ENCODE peak calls at places on chromosomes 11 and 22, in eight cellular contexts. V is CD4-positive, alpha-beta memory T cell; I is transverse colon; U is MM.1S; R is RWPE2; Q is GM12865; D is body of pancreas; F is lower lobe of right lung. P is an unnamed sample.

GRCh38 chr11:111459506-111460270 is 52.5 kb downstream of the BTG4 start:
- DNase-seq in R (no peak), D (no peak), V (no peak), Q (no peak), I (no peak), U (no peak), F (no peak), P (no peak)

GRCh38 chr22:29555065-29555644 is 1.6 kb upstream of the THOC5 start:
- DNase-seq in D (no peak), I (peak; percentile 11), U (no peak), F (no peak), Q (no peak), V (no peak), R (no peak), P (no peak)

GRCh38 chr11:109946322-109946846 is 146.8 kb upstream of the ZC3H12C start:
- DNase-seq in R (peak; percentile 80), I (peak; percentile 88), D (peak; percentile 90), U (peak; percentile 87), F (peak; percentile 88), V (peak; percentile 26), Q (peak; percentile 90), P (peak; percentile 88)

GRCh38 chr22:18947905-18948304 is 11.8 kb upstream of the PRODH start:
- DNase-seq in R (peak; percentile 34), I (no peak), Q (no peak), V (no peak), D (no peak), U (no peak), F (peak; percentile 43), P (no peak)

GRCh38 chr11:101508370-101508769 is 75.4 kb downstream of the TRPC6 start:
- DNase-seq in I (no peak), Q (no peak), U (no peak), F (no peak), R (no peak), D (no peak), V (no peak), P (no peak)

GRCh38 chr11:91396243-91397133 is 828.1 kb upstream of the FAT3 start:
- DNase-seq in R (no peak), F (no peak), V (no peak), D (no peak), I (no peak), Q (no peak), U (no peak), P (no peak)

GRCh38 chr11:65150513-65151271 is 16.4 kb upstream of the SYVN1 start:
- DNase-seq in U (no peak), D (peak; percentile 94), I (peak; percentile 89), R (no peak), F (peak; percentile 92), Q (peak; percentile 85), V (no peak), P (peak; percentile 81)

GRCh38 chr22:20207277-20208025 is 56.6 kb upstream of the CCDC188 start:
- DNase-seq in V (no peak), I (no peak), Q (no peak), D (no peak), U (no peak), R (no peak), F (no peak), P (no peak)

GRCh38 chr22:40200795-40201194 is 23.1 kb downstream of the TNRC6B start:
- DNase-seq in U (no peak), V (no peak), F (no peak), Q (no peak), I (no peak), D (no peak), R (no peak), P (no peak)

GRCh38 chr11:59510917-59511589 is at the start of gene OR4D9:
- DNase-seq in I (no peak), F (no peak), D (no peak), V (peak; percentile 6), Q (peak; percentile 20), R (no peak), U (no peak), P (no peak)

GRCh38 chr11:13343931-13344717 is 66.5 kb downstream of the BMAL1 start:
- DNase-seq in V (peak; percentile 67), U (peak; percentile 66), F (no peak), R (no peak), Q (peak; percentile 82), D (peak; percentile 80), I (peak; percentile 79), P (peak; percentile 81)

DNA sequence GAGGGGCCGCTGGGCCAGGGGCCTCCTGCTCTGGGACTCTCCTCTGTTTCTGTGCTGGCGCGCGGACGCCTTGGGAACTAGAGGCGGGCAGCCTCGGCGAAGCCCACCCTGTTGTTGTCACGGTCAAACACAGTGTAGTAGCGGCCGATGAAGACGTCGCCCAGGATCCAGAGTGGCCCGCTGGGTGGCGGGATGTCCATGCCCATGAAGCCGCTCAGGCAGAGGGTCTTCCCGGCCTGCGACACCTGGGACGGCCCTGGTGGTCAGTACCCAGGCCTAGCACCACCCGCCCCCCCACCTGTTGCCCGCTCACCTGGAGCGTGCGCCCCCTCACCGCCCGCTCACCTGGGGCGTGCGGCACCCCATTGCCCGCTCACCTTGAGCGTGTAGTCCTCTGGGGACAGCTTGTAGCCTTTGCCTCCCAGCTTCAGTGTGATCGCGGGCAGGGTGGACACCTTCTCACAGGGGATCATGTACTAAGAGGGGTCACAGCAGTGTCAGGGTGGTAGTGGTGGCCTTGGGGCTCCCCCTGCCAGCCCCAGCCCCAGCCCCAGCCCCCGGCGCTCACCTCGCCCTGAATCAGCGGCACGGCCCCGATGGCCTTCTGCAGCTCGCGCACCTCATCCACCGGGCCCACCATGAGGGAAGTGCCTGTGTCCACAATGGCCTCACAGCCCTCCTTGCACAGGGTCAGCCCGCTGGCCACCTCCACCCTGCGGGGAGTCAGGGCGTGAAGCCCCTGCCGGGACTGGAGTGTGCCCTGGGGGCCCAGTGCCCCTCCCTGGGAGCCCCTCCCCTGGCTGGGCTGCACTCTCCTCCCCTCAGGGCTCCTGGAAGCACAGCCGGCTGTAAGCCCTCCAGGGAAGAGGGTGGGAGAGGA is 3.3 kb upstream of the IFITM10 start:
- DNase-seq in F (peak; percentile 45), V (no peak), R (peak; percentile 56), D (no peak), Q (no peak), U (no peak), I (no peak), P (no peak)
- H3K4me3 ChIP-seq in F (no peak overlapping the region), V (no peak overlapping the region), R (no peak overlapping the region), D (no peak overlapping the region), Q (no peak overlapping the region), U (no peak overlapping the region), I (no peak overlapping the region), P (no peak overlapping the region)

GRCh38 chr22:41781508-41781906 is 19.0 kb upstream of the CCDC134 start:
- DNase-seq in U (no peak), I (no peak), F (no peak), R (no peak), Q (no peak), V (no peak), D (no peak), P (no peak)
- H3K4me3 ChIP-seq in U (peak overlapping the region; percentile 26), I (no peak overlapping the region), F (peak overlapping the region; percentile 38), R (no peak overlapping the region), Q (peak overlapping the region; percentile 63), V (peak overlapping the region; percentile 88), D (no peak overlapping the region), P (no peak overlapping the region)

GRCh38 chr11:2982214-2982613 is 9.9 kb downstream of the NAP1L4 start:
- DNase-seq in R (no peak), F (no peak), U (no peak), D (no peak), V (no peak), Q (no peak), I (no peak), P (no peak)

GRCh38 chr11:2981130-2981529 is 11.0 kb downstream of the NAP1L4 start:
- DNase-seq in U (no peak), D (no peak), I (no peak), V (no peak), Q (no peak), R (no peak), F (no peak), P (no peak)

GRCh38 chr11:2983908-2984307 is 8.2 kb downstream of the NAP1L4 start:
- DNase-seq in I (no peak), R (no peak), V (no peak), F (no peak), Q (no peak), U (no peak), D (no peak), P (no peak)

GRCh38 chr11:2977113-2977512 is 15.0 kb downstream of the NAP1L4 start:
- DNase-seq in F (no peak), Q (no peak), I (no peak), V (no peak), U (no peak), R (no peak), D (no peak), P (no peak)

DNA sequence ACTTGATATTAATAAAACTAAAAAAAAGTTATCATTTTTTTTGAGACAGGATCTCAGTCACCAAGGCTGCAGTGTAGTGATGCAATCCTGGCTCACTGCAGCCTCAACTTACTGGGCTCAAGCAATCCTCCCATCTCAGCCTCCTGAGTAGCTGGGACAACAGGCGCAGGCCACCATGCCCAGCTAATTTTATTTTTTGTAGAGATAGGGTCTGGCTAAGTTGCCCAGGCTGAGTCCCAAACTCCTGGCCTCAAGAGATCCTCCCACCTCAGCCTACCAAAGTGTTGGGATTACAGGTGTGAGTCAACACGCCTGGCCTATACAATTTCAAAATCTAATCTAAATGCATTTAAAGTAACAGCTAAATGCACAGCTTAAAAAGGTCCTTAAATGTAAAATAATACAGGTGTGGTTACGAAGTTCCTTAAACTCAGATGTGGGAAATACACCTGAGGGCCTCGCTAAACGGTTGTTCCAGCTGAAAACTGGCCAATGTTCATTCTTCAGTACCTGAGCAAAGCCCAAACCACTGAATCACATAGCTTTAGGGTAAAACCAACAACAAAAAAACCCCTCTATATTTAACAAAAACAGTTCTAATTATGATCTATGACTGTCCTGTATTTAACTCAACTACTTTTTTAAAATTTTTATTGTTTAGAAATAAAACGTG is 11.8 kb downstream of the NAP1L4 start:
- DNase-seq in U (no peak), Q (no peak), F (no peak), I (no peak), D (no peak), R (no peak), V (no peak), P (no peak)
- H3K4me3 ChIP-seq in U (no peak overlapping the region), Q (no peak overlapping the region), F (no peak overlapping the region), I (no peak overlapping the region), D (no peak overlapping the region), R (no peak overlapping the region), V (no peak overlapping the region), P (no peak overlapping the region)

DNA sequence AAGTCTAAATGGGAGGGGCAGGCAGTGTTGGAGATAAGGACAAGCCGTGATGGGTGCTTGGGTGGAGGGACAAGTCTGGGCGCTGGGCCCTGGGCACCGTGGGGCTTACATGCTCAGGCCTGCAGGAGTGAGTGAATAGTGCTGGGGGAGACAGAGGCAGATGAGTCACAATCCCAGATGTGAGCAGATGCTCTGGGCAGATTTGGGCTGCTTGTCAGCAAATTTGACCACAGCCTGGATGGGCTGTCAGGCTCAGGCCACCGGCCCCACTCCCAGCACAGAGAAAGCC is 41.6 kb upstream of the ZBED5 start:
- DNase-seq in D (no peak), R (peak; percentile 98), U (no peak), Q (no peak), F (peak; percentile 58), I (peak; percentile 43), V (no peak), P (no peak)
- H3K4me3 ChIP-seq in D (no peak overlapping the region), R (no peak overlapping the region), U (no peak overlapping the region), Q (no peak overlapping the region), F (peak overlapping the region; percentile 25), I (no peak overlapping the region), V (no peak overlapping the region), P (no peak overlapping the region)

DNA sequence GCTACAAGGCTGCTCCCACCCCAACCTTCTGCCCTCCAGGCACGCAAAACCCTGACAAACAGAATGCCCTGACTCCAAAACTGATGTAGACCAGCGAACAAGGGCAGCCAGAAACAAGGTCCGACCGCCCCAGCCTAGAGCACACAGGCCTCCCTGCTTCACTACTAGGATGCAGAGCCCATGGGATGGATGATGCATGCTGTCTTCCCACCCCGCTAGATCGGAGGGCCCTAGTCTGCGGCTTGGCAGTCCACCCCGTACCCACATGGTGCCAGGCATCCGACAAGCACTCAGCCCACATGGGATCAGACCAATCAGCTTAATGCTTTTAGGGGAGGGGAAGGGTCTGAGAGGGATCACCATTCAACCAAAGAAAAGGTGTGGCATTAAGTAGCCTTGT is 30.6 kb downstream of the PISD start:
- DNase-seq in Q (no peak), V (no peak), R (no peak), I (no peak), F (no peak), U (no peak), D (no peak), P (no peak)
- H3K4me3 ChIP-seq in Q (peak overlapping the region; percentile 67), V (no peak overlapping the region), R (no peak overlapping the region), I (no peak overlapping the region), F (peak overlapping the region; percentile 75), U (peak overlapping the region; percentile 91), D (no peak overlapping the region), P (peak overlapping the region; percentile 79)